ENCODE peak calls at places on chromosome 3, in four cellular contexts. One of them, this sample, is unnamed.

GRCh38 chr3:82927309-82928253 is 1166.1 kb upstream of the GBE1 start:
- DNase-seq in CD4-positive, CD25-positive, alpha-beta regulatory T cell: no peak
- DNase-seq in ovary: no peak
- DNase-seq in tibial nerve: no peak
- DNase-seq in this sample: no peak

GRCh38 chr3:69115731-69116130 is 6.7 kb downstream of the LMOD3 start:
- DNase-seq in CD4-positive, CD25-positive, alpha-beta regulatory T cell: no peak
- DNase-seq in ovary: no peak
- DNase-seq in tibial nerve: no peak
- DNase-seq in this sample: peak; percentile 8

GRCh38 chr3:72999971-73000370 is 3.4 kb downstream of the PPP4R2 start:
- DNase-seq in CD4-positive, CD25-positive, alpha-beta regulatory T cell: peak; percentile 73
- DNase-seq in ovary: no peak
- DNase-seq in tibial nerve: no peak
- DNase-seq in this sample: no peak

GRCh38 chr3:4751057-4752051 is 227.9 kb upstream of the BHLHE40 start:
- DNase-seq in CD4-positive, CD25-positive, alpha-beta regulatory T cell: no peak
- DNase-seq in ovary: no peak
- DNase-seq in tibial nerve: no peak
- DNase-seq in this sample: peak; percentile 45

GRCh38 chr3:57659004-57659672 is 33.7 kb downstream of the DENND6A start:
- DNase-seq in CD4-positive, CD25-positive, alpha-beta regulatory T cell: no peak
- DNase-seq in ovary: no peak
- DNase-seq in tibial nerve: no peak
- DNase-seq in this sample: peak; percentile 5

GRCh38 chr3:114025451-114025850 is 30.9 kb downstream of the CCDC191 start:
- DNase-seq in CD4-positive, CD25-positive, alpha-beta regulatory T cell: no peak
- DNase-seq in ovary: no peak
- DNase-seq in tibial nerve: no peak
- DNase-seq in this sample: no peak

GRCh38 chr3:1847571-1847970 is 251.1 kb upstream of the CNTN4 start:
- DNase-seq in CD4-positive, CD25-positive, alpha-beta regulatory T cell: no peak
- DNase-seq in ovary: no peak
- DNase-seq in tibial nerve: no peak
- DNase-seq in this sample: no peak

GRCh38 chr3:16085884-16086608 is 88.4 kb upstream of the GALNT15 start:
- DNase-seq in CD4-positive, CD25-positive, alpha-beta regulatory T cell: no peak
- DNase-seq in ovary: peak; percentile 92
- DNase-seq in tibial nerve: peak; percentile 76
- DNase-seq in this sample: no peak

GRCh38 chr3:147411235-147411607 is 2.1 kb downstream of the ZIC1 start:
- DNase-seq in CD4-positive, CD25-positive, alpha-beta regulatory T cell: no peak
- DNase-seq in ovary: no peak
- DNase-seq in tibial nerve: no peak
- DNase-seq in this sample: no peak

GRCh38 chr3:23713641-23714040 is 92.1 kb upstream of the UBE2E1 start:
- DNase-seq in CD4-positive, CD25-positive, alpha-beta regulatory T cell: no peak
- DNase-seq in ovary: no peak
- DNase-seq in tibial nerve: no peak
- DNase-seq in this sample: no peak

GRCh38 chr3:139297588-139298311 is 46.1 kb upstream of the MRPS22 start:
- DNase-seq in CD4-positive, CD25-positive, alpha-beta regulatory T cell: no peak
- DNase-seq in ovary: no peak
- DNase-seq in tibial nerve: no peak
- DNase-seq in this sample: no peak

GRCh38 chr3:137709011-137709601 is 55.0 kb upstream of the SOX14 start:
- DNase-seq in CD4-positive, CD25-positive, alpha-beta regulatory T cell: no peak
- DNase-seq in ovary: no peak
- DNase-seq in tibial nerve: no peak
- DNase-seq in this sample: peak; percentile 26

GRCh38 chr3:57152150-57152549 is 13.0 kb downstream of the IL17RD start:
- DNase-seq in CD4-positive, CD25-positive, alpha-beta regulatory T cell: no peak
- DNase-seq in ovary: no peak
- DNase-seq in tibial nerve: no peak
- DNase-seq in this sample: no peak

GRCh38 chr3:5767304-5767703 is 579.8 kb downstream of the EDEM1 start:
- DNase-seq in CD4-positive, CD25-positive, alpha-beta regulatory T cell: no peak
- DNase-seq in ovary: no peak
- DNase-seq in tibial nerve: no peak
- DNase-seq in this sample: no peak

GRCh38 chr3:33124638-33125037 is 10.8 kb downstream of the CRTAP start:
- DNase-seq in CD4-positive, CD25-positive, alpha-beta regulatory T cell: no peak
- DNase-seq in ovary: no peak
- DNase-seq in tibial nerve: no peak
- DNase-seq in this sample: no peak

GRCh38 chr3:148178508-148178907 is 519.2 kb upstream of the AGTR1 start:
- DNase-seq in CD4-positive, CD25-positive, alpha-beta regulatory T cell: no peak
- DNase-seq in ovary: no peak
- DNase-seq in tibial nerve: no peak
- DNase-seq in this sample: no peak

GRCh38 chr3:100783619-100784018 is 74.3 kb downstream of the TFG start:
- DNase-seq in CD4-positive, CD25-positive, alpha-beta regulatory T cell: no peak
- DNase-seq in ovary: no peak
- DNase-seq in tibial nerve: no peak
- DNase-seq in this sample: no peak

GRCh38 chr3:116256843-116257485 is 188.3 kb downstream of the LSAMP start:
- DNase-seq in CD4-positive, CD25-positive, alpha-beta regulatory T cell: no peak
- DNase-seq in ovary: no peak
- DNase-seq in tibial nerve: no peak
- DNase-seq in this sample: no peak

GRCh38 chr3:94862703-94863102 is 799.8 kb downstream of the NSUN3 start:
- DNase-seq in CD4-positive, CD25-positive, alpha-beta regulatory T cell: no peak
- DNase-seq in ovary: no peak
- DNase-seq in tibial nerve: no peak
- DNase-seq in this sample: peak; percentile 4

GRCh38 chr3:50658831-50659230 is 15.9 kb upstream of the DOCK3 start:
- DNase-seq in CD4-positive, CD25-positive, alpha-beta regulatory T cell: no peak
- DNase-seq in ovary: peak; percentile 4
- DNase-seq in tibial nerve: no peak
- DNase-seq in this sample: no peak

GRCh38 chr3:148866261-148866660 is 1.2 kb downstream of the CPA3 start:
- DNase-seq in CD4-positive, CD25-positive, alpha-beta regulatory T cell: no peak
- DNase-seq in ovary: no peak
- DNase-seq in tibial nerve: no peak
- DNase-seq in this sample: no peak

GRCh38 chr3:98906230-98906629 is 4.7 kb upstream of the DCBLD2 start:
- DNase-seq in CD4-positive, CD25-positive, alpha-beta regulatory T cell: no peak
- DNase-seq in ovary: no peak
- DNase-seq in tibial nerve: no peak
- DNase-seq in this sample: peak; percentile 61

GRCh38 chr3:161171639-161172552 is 49.2 kb upstream of the NMD3 start:
- DNase-seq in CD4-positive, CD25-positive, alpha-beta regulatory T cell: no peak
- DNase-seq in ovary: no peak
- DNase-seq in tibial nerve: no peak
- DNase-seq in this sample: no peak

GRCh38 chr3:57974796-57975388 is 33.3 kb upstream of the FLNB start:
- DNase-seq in CD4-positive, CD25-positive, alpha-beta regulatory T cell: no peak
- DNase-seq in ovary: no peak
- DNase-seq in tibial nerve: no peak
- DNase-seq in this sample: peak; percentile 76

GRCh38 chr3:168025076-168025475 is 70.6 kb downstream of the GOLIM4 start:
- DNase-seq in CD4-positive, CD25-positive, alpha-beta regulatory T cell: no peak
- DNase-seq in ovary: no peak
- DNase-seq in tibial nerve: no peak
- DNase-seq in this sample: no peak

GRCh38 chr3:10421996-10422395 is 83.4 kb downstream of the ATP2B2 start:
- DNase-seq in CD4-positive, CD25-positive, alpha-beta regulatory T cell: no peak
- DNase-seq in ovary: no peak
- DNase-seq in tibial nerve: no peak
- DNase-seq in this sample: no peak

GRCh38 chr3:45986303-45986982 is 9.2 kb downstream of the FYCO1 start:
- DNase-seq in CD4-positive, CD25-positive, alpha-beta regulatory T cell: no peak
- DNase-seq in ovary: no peak
- DNase-seq in tibial nerve: no peak
- DNase-seq in this sample: peak; percentile 46

GRCh38 chr3:57094606-57095005 is 34.1 kb downstream of the SPATA12 start:
- DNase-seq in CD4-positive, CD25-positive, alpha-beta regulatory T cell: no peak
- DNase-seq in ovary: no peak
- DNase-seq in tibial nerve: no peak
- DNase-seq in this sample: no peak

GRCh38 chr3:156378871-156379270 is 176.0 kb downstream of the SSR3 start:
- DNase-seq in CD4-positive, CD25-positive, alpha-beta regulatory T cell: no peak
- DNase-seq in ovary: no peak
- DNase-seq in tibial nerve: no peak
- DNase-seq in this sample: no peak

GRCh38 chr3:72973031-72973723 is 23.4 kb upstream of the PPP4R2 start:
- DNase-seq in CD4-positive, CD25-positive, alpha-beta regulatory T cell: no peak
- DNase-seq in ovary: no peak
- DNase-seq in tibial nerve: no peak
- DNase-seq in this sample: no peak

GRCh38 chr3:141537866-141538265 is 51.0 kb downstream of the RASA2 start:
- DNase-seq in CD4-positive, CD25-positive, alpha-beta regulatory T cell: no peak
- DNase-seq in ovary: no peak
- DNase-seq in tibial nerve: no peak
- DNase-seq in this sample: no peak

GRCh38 chr3:136630911-136631310 is 121.3 kb downstream of the STAG1 start:
- DNase-seq in CD4-positive, CD25-positive, alpha-beta regulatory T cell: no peak
- DNase-seq in ovary: no peak
- DNase-seq in tibial nerve: no peak
- DNase-seq in this sample: no peak
- H3K27ac ChIP-seq in CD4-positive, CD25-positive, alpha-beta regulatory T cell: no peak overlapping the region
- H3K27ac ChIP-seq in ovary: no peak overlapping the region
- H3K27ac ChIP-seq in tibial nerve: peak overlapping the region; percentile 13
- H3K27ac ChIP-seq in this sample: no peak overlapping the region

DNA sequence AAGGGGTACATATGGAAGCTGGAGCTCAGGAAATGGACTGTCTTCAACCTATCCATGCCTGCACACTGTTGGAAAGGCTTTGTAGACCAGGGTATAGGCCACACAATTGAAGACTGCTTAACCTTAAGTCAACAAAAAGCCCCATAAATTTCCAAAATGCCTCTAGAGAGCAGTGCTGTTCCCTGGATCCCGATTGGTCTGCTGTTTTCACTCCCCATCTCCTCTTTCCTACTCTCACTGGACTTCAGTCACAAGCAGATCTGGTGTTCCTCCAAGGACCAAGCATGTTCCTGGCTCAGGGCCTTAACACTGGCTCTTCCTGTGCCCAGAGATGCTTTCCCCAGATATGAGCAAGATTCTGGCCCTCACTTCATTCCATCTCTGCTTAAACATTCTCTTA is 22.8 kb upstream of the LRRC34 start:
- DNase-seq in CD4-positive, CD25-positive, alpha-beta regulatory T cell: no peak
- DNase-seq in ovary: no peak
- DNase-seq in tibial nerve: no peak
- DNase-seq in this sample: no peak
- H3K27ac ChIP-seq in CD4-positive, CD25-positive, alpha-beta regulatory T cell: no peak overlapping the region
- H3K27ac ChIP-seq in ovary: no peak overlapping the region
- H3K27ac ChIP-seq in tibial nerve: no peak overlapping the region
- H3K27ac ChIP-seq in this sample: no peak overlapping the region

GRCh38 chr3:190265126-190265525 is 57.1 kb downstream of the CLDN1 start:
- DNase-seq in CD4-positive, CD25-positive, alpha-beta regulatory T cell: no peak
- DNase-seq in ovary: no peak
- DNase-seq in tibial nerve: no peak
- DNase-seq in this sample: no peak

GRCh38 chr3:190261740-190262139 is 60.5 kb downstream of the CLDN1 start:
- DNase-seq in CD4-positive, CD25-positive, alpha-beta regulatory T cell: no peak
- DNase-seq in ovary: no peak
- DNase-seq in tibial nerve: peak; percentile 18
- DNase-seq in this sample: no peak

GRCh38 chr3:190258634-190259033 is 63.6 kb downstream of the CLDN1 start:
- DNase-seq in CD4-positive, CD25-positive, alpha-beta regulatory T cell: no peak
- DNase-seq in ovary: no peak
- DNase-seq in tibial nerve: no peak
- DNase-seq in this sample: no peak

GRCh38 chr3:190261015-190261414 is 61.2 kb downstream of the CLDN1 start:
- DNase-seq in CD4-positive, CD25-positive, alpha-beta regulatory T cell: no peak
- DNase-seq in ovary: no peak
- DNase-seq in tibial nerve: peak; percentile 16
- DNase-seq in this sample: no peak

DNA sequence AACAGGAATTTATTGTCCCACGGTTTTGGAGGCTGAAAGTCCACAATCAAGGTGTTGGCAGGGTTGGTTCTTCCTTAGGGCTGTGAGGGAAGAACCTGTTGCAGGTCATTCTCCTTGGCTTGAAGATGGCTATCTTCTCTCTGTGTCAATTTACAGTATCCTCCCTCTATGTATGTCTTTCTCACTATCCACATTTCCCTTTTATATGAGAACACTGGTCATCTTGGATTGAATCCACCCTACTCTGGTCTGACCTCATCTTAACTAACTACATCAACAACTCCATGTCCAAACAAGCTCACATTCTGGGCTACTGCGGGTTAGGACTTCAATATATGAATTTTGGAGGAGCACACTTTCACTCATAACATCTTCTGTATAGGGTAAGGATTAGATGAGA is 61.9 kb downstream of the CLDN1 start:
- DNase-seq in CD4-positive, CD25-positive, alpha-beta regulatory T cell: no peak
- DNase-seq in ovary: no peak
- DNase-seq in tibial nerve: no peak
- DNase-seq in this sample: no peak
- H3K27ac ChIP-seq in CD4-positive, CD25-positive, alpha-beta regulatory T cell: no peak overlapping the region
- H3K27ac ChIP-seq in ovary: no peak overlapping the region
- H3K27ac ChIP-seq in tibial nerve: peak overlapping the region; percentile 76
- H3K27ac ChIP-seq in this sample: no peak overlapping the region

GRCh38 chr3:187833799-187834578 is 88.7 kb upstream of the BCL6 start:
- DNase-seq in CD4-positive, CD25-positive, alpha-beta regulatory T cell: no peak
- DNase-seq in ovary: no peak
- DNase-seq in tibial nerve: no peak
- DNase-seq in this sample: no peak
- H3K27ac ChIP-seq in CD4-positive, CD25-positive, alpha-beta regulatory T cell: no peak overlapping the region
- H3K27ac ChIP-seq in ovary: no peak overlapping the region
- H3K27ac ChIP-seq in tibial nerve: no peak overlapping the region
- H3K27ac ChIP-seq in this sample: no peak overlapping the region

DNA sequence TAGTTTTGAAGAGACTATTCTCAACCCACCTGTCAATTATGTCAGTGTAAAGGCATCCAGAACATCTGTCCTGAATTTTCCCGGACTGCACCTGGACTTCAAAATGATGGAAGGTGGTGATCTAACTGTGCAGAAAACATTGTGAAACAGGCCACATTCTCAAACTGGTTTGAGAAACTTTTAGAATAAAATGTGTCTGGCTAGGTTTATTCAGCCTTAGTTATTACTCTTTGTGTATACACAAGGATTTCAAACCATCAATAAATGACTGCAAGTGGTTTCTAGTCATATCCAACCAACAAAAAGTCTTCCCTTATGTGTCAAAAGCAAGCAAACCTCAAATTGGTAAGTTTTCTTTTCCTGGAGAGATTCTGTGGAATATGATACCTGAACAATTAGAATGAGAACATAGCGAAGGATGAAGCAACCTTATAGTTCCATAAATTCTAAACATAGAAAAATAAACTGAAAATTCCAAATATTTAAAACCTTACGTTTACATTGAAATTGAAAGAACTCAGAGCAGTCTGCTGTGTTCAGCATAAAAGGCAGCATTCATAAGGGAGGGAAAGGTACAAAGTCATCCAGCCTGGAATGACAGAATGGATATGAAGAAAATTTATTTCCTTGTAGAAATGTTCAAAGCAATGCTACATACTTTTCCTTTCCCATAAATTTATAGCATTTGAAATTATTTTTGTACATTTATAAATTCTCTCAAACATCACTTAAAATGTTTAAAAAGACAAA is 306.6 kb upstream of the TGFBR2 start:
- DNase-seq in CD4-positive, CD25-positive, alpha-beta regulatory T cell: no peak
- DNase-seq in ovary: no peak
- DNase-seq in tibial nerve: no peak
- DNase-seq in this sample: no peak
- H3K27ac ChIP-seq in CD4-positive, CD25-positive, alpha-beta regulatory T cell: no peak overlapping the region
- H3K27ac ChIP-seq in ovary: no peak overlapping the region
- H3K27ac ChIP-seq in tibial nerve: no peak overlapping the region
- H3K27ac ChIP-seq in this sample: no peak overlapping the region